ENCODE peak calls at places on chromosome 2, in four cellular contexts. One of them, this sample, is unnamed.

GRCh38 chr2:167438206-167438605 is 549.9 kb downstream of the XIRP2 start:
- DNase-seq in activated effector memory CD4-positive, alpha-beta T cell treated with Interleukin-2 at 50 U/mL for 16 hours: no peak
- DNase-seq in NCI-H2029: no peak
- DNase-seq in occipital lobe: no peak
- DNase-seq in this sample: no peak

GRCh38 chr2:204491528-204491927 is 53.7 kb upstream of the PARD3B start:
- DNase-seq in activated effector memory CD4-positive, alpha-beta T cell treated with Interleukin-2 at 50 U/mL for 16 hours: no peak
- DNase-seq in NCI-H2029: no peak
- DNase-seq in occipital lobe: no peak
- DNase-seq in this sample: peak; percentile 5

GRCh38 chr2:195656131-195656858 is 731 bp upstream of the SLC39A10 start:
- DNase-seq in occipital lobe: no peak
- DNase-seq in NCI-H2029: no peak
- DNase-seq in activated effector memory CD4-positive, alpha-beta T cell treated with Interleukin-2 at 50 U/mL for 16 hours: no peak
- DNase-seq in this sample: no peak

GRCh38 chr2:159124931-159125467 is 156.6 kb downstream of the TANC1 start:
- DNase-seq in NCI-H2029: no peak
- DNase-seq in occipital lobe: no peak
- DNase-seq in activated effector memory CD4-positive, alpha-beta T cell treated with Interleukin-2 at 50 U/mL for 16 hours: no peak
- DNase-seq in this sample: no peak

GRCh38 chr2:134718956-134719814 is at the start of gene TMEM163:
- DNase-seq in NCI-H2029: no peak
- DNase-seq in activated effector memory CD4-positive, alpha-beta T cell treated with Interleukin-2 at 50 U/mL for 16 hours: peak; percentile 12
- DNase-seq in occipital lobe: no peak
- DNase-seq in this sample: peak; percentile 30

GRCh38 chr2:189629553-189630453 is 31.5 kb upstream of the ASNSD1 start:
- DNase-seq in occipital lobe: no peak
- DNase-seq in activated effector memory CD4-positive, alpha-beta T cell treated with Interleukin-2 at 50 U/mL for 16 hours: no peak
- DNase-seq in NCI-H2029: no peak
- DNase-seq in this sample: no peak

GRCh38 chr2:1492696-1493095 is 79.4 kb downstream of the TPO start:
- DNase-seq in activated effector memory CD4-positive, alpha-beta T cell treated with Interleukin-2 at 50 U/mL for 16 hours: no peak
- DNase-seq in NCI-H2029: no peak
- DNase-seq in occipital lobe: no peak
- DNase-seq in this sample: no peak

GRCh38 chr2:75787532-75788132 is 76.9 kb upstream of the GCFC2 start:
- DNase-seq in activated effector memory CD4-positive, alpha-beta T cell treated with Interleukin-2 at 50 U/mL for 16 hours: no peak
- DNase-seq in NCI-H2029: peak; percentile 0
- DNase-seq in occipital lobe: no peak
- DNase-seq in this sample: peak; percentile 26

GRCh38 chr2:38077431-38077769 is 1.4 kb upstream of the CYP1B1 start:
- DNase-seq in activated effector memory CD4-positive, alpha-beta T cell treated with Interleukin-2 at 50 U/mL for 16 hours: no peak
- DNase-seq in occipital lobe: no peak
- DNase-seq in NCI-H2029: no peak
- DNase-seq in this sample: no peak

GRCh38 chr2:86453838-86454237 is 12.7 kb downstream of the KDM3A start:
- DNase-seq in occipital lobe: no peak
- DNase-seq in activated effector memory CD4-positive, alpha-beta T cell treated with Interleukin-2 at 50 U/mL for 16 hours: no peak
- DNase-seq in NCI-H2029: no peak
- DNase-seq in this sample: no peak

GRCh38 chr2:147632193-147632592 is 212.6 kb upstream of the ACVR2A start:
- DNase-seq in NCI-H2029: no peak
- DNase-seq in occipital lobe: no peak
- DNase-seq in activated effector memory CD4-positive, alpha-beta T cell treated with Interleukin-2 at 50 U/mL for 16 hours: no peak
- DNase-seq in this sample: no peak

GRCh38 chr2:72920317-72921087 is 3.2 kb downstream of the EMX1 start:
- DNase-seq in occipital lobe: no peak
- DNase-seq in NCI-H2029: no peak
- DNase-seq in activated effector memory CD4-positive, alpha-beta T cell treated with Interleukin-2 at 50 U/mL for 16 hours: no peak
- DNase-seq in this sample: no peak

GRCh38 chr2:1736997-1737480 is 7.3 kb downstream of the PXDN start:
- DNase-seq in activated effector memory CD4-positive, alpha-beta T cell treated with Interleukin-2 at 50 U/mL for 16 hours: no peak
- DNase-seq in occipital lobe: no peak
- DNase-seq in NCI-H2029: no peak
- DNase-seq in this sample: no peak